ENCODE peak calls at places on chromosomes 5 and 9, in nine cellular contexts. L is adrenal gland, J is IMR-90, R is gastrocnemius medialis, I is uterus, G is esophagus squamous epithelium, W is testis, Z is endothelial cell of umbilical vein, H is breast epithelium. X is an unnamed sample.
A peak's percentile ranks its signal among the peaks of the same experiment; 100 is the strongest.

GRCh38 chr9:95313010-95313498 is 4.5 kb downstream of the FANCC start:
- DNase-seq in G (no peak), W (peak; percentile 78), R (peak; percentile 39), Z (peak; percentile 57), L (peak; percentile 78), I (peak; percentile 18), J (peak; percentile 55), H (peak; percentile 47), X (peak; percentile 42)

GRCh38 chr9:99184073-99184426 is 37.7 kb downstream of the ALG2 start:
- DNase-seq in L (peak; percentile 69), H (no peak), I (peak; percentile 27), Z (no peak), W (no peak), R (no peak), G (no peak), J (no peak), X (no peak)

GRCh38 chr5:68287976-68288755 is 72.6 kb downstream of the PIK3R1 start:
- DNase-seq in J (peak; percentile 37), W (peak; percentile 73), G (no peak), Z (peak; percentile 73), R (peak; percentile 71), H (peak; percentile 73), L (peak; percentile 87), I (peak; percentile 66), X (peak; percentile 88)

GRCh38 chr5:124162782-124163532 is 583.5 kb downstream of the ZNF608 start:
- DNase-seq in J (peak; percentile 44), R (no peak), L (no peak), I (no peak), W (no peak), Z (peak; percentile 59), H (no peak), G (no peak), X (no peak)

GRCh38 chr9:83476513-83476912 is 61.7 kb downstream of the FRMD3 start:
- DNase-seq in G (no peak), Z (no peak), H (no peak), I (no peak), W (no peak), L (no peak), R (no peak), J (no peak), X (no peak)

GRCh38 chr5:180313677-180314076 is 21.8 kb upstream of the MAPK9 start:
- DNase-seq in G (no peak), H (peak; percentile 74), R (no peak), I (no peak), Z (peak; percentile 75), J (no peak), L (no peak), W (peak; percentile 60), X (peak; percentile 91)

GRCh38 chr9:110561826-110562225 is 17.7 kb downstream of the SVEP1 start:
- DNase-seq in Z (no peak), J (no peak), W (no peak), L (no peak), H (no peak), I (no peak), R (no peak), G (no peak), X (no peak)

GRCh38 chr5:125597338-125597737 is 825.9 kb upstream of the GRAMD2B start:
- DNase-seq in H (no peak), J (peak; percentile 74), Z (no peak), G (no peak), L (no peak), W (no peak), R (no peak), I (no peak), X (no peak)

GRCh38 chr9:16671591-16672137 is 198.8 kb downstream of the BNC2 start:
- DNase-seq in L (no peak), Z (no peak), J (peak; percentile 83), H (no peak), I (no peak), W (no peak), G (no peak), R (peak; percentile 40), X (no peak)

GRCh38 chr5:74313896-74314295 is 326.6 kb downstream of the ENC1 start:
- DNase-seq in W (no peak), G (no peak), H (no peak), J (no peak), Z (no peak), I (no peak), L (no peak), R (no peak), X (no peak)

GRCh38 chr9:109779711-109780452 is at the start of gene PALM2AKAP2:
- DNase-seq in G (no peak), J (peak; percentile 68), H (peak; percentile 47), I (peak; percentile 48), Z (no peak), R (no peak), L (peak; percentile 68), W (peak; percentile 31), X (peak; percentile 16)

GRCh38 chr5:174313615-174314014 is 268.1 kb downstream of the NSG2 start:
- DNase-seq in H (no peak), I (no peak), G (no peak), J (no peak), L (peak; percentile 35), Z (no peak), R (no peak), W (no peak), X (no peak)

GRCh38 chr5:154857534-154858250 is 735 bp upstream of the CNOT8 start:
- DNase-seq in I (peak; percentile 98), L (peak; percentile 98), Z (peak; percentile 97), W (peak; percentile 98), G (peak; percentile 90), H (peak; percentile 94), J (peak; percentile 96), R (peak; percentile 93), X (peak; percentile 94)
- TF ChIP-seq POLR2A in I (peak; percentile 85), L (no peak), Z (peak; percentile 82), W (peak; percentile 3), G (no peak), H (no peak), J (peak; percentile 80), R (peak; percentile 64), X (no peak)

DNA sequence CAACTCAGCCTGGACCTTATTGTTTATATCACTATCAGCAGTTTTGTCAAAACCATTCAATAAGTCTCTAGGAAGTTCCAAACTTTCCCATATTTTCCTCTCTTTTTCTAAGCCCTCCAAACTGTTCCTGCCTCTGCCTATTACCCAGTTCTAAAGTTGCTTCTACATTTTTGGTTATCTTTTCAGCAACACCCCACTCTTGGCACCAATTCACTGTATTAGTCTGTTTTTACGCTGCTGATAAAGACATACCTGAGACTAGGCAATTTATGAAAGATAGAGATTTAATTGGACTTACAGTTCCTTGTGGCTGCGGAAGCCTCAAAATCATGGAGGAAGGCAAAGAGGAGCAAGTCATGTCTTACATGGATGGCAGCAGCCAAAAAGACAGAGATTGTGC is 744.4 kb upstream of the ADAMTS16 start:
- DNase-seq in I (no peak), H (no peak), L (no peak), R (no peak), Z (no peak), W (no peak), G (no peak), J (no peak), X (no peak)
- TF ChIP-seq POLR2A in I (no peak), H (no peak), L (no peak), R (no peak), Z (no peak), W (no peak), G (no peak), J (no peak), X (no peak)

GRCh38 chr9:88388203-88388885 is at the start of gene SPIN1:
- DNase-seq in H (peak; percentile 73), W (peak; percentile 76), J (peak; percentile 62), L (peak; percentile 84), R (peak; percentile 2), G (no peak), I (peak; percentile 69), Z (peak; percentile 66), X (peak; percentile 83)

GRCh38 chr9:88387733-88388202 is 476 bp upstream of the SPIN1 start:
- DNase-seq in J (peak; percentile 52), G (no peak), Z (peak; percentile 57), L (peak; percentile 79), W (peak; percentile 68), R (no peak), H (peak; percentile 47), I (peak; percentile 46), X (no peak)

GRCh38 chr9:88390371-88390990 is 2.2 kb downstream of the SPIN1 start:
- DNase-seq in I (no peak), Z (no peak), W (no peak), L (no peak), G (no peak), R (no peak), J (peak; percentile 54), H (no peak), X (no peak)

GRCh38 chr9:88387035-88387732 is 1.1 kb upstream of the SPIN1 start:
- DNase-seq in I (no peak), W (peak; percentile 72), J (peak; percentile 55), Z (no peak), L (peak; percentile 81), H (no peak), G (no peak), R (no peak), X (peak; percentile 46)

DNA sequence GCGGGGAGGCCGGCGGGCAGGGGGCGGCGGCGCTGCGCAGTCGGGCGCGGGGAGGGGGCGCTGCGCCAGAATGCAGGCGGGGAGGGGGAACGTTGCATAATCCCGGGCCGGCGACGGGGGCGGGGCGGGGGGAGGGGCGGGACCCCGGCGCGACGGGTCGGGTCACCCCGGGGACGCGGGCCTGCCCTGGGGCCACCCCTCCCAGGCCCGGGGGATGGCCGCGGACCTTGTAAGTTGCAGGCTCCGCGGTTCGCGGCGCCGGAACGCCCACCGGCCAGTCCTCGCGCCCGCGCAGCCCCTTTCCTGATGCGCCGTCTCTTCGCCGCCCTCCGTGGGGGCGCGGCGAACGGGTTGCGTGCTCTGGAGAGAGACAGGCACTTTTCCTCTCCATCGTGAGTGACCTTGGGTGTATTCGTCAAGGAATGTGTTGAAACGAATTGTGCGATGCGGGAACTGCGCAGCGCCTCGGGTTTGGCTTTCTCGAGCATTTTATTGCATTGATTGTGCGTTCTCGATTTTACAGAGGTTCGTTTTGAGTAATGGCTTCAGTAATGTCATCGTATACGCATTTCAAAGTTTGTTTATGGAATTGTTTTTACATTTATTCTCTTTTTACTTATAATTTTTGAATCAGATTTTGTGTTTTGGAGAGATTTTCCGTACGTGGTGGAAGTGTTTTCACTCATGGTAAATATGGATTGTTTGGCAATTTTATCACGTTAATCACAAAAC is 808 bp downstream of the SPIN1 start:
- DNase-seq in H (peak; percentile 30), G (no peak), Z (peak; percentile 71), L (peak; percentile 80), I (peak; percentile 52), W (peak; percentile 73), J (peak; percentile 76), R (peak; percentile 3), X (peak; percentile 77)
- TF ChIP-seq POLR2A in H (no peak), G (no peak), Z (peak; percentile 24), L (peak; percentile 44), I (peak; percentile 6), W (no peak), J (no peak), R (no peak), X (no peak)

DNA sequence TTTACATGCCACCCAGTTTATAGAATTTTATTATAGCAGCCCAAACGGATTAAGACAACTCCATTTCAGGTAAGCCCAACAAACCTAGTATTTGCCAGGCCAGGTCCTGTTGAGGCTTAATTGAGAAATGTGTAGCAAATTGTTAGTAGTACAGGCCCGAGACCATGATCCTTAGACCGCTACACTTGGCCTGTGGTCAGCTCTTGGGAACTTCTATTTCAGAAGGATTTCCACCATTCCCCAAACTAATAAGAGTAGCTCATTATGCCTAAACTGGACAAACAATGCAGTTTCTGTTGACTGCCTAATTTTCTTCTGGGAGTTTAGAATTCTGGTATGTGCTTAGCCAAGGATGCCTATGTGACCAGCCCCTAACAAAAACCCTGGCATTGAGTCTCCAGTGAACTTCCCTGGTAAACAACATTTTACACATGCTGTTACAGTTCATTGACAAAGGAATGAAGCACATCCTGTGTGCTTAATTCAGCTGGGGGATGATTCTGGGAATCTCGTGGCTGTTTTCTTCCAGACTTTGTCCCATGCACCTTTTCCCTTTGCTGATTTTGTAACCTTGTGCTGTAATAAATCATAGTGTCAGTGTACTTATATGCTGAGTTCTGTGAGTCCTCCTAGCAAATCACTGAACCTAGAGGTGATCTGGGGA is 5.6 kb upstream of the GPX3 start:
- DNase-seq in I (no peak), L (no peak), H (no peak), J (no peak), W (no peak), R (no peak), G (no peak), Z (no peak), X (no peak)
- TF ChIP-seq POLR2A in I (no peak), L (no peak), H (no peak), J (no peak), W (no peak), R (no peak), G (no peak), Z (no peak), X (no peak)

X was measured in erythroblast.